ENCODE peak calls at places on chromosomes 16 and 17, in nine cellular contexts. Z, T, S, G, J, F, N, M and X are unnamed samples.

GRCh38 chr17:69723741-69724140 is 309.2 kb downstream of the MAP2K6 start:
- DNase-seq in M (no peak), F (no peak), S (no peak), N (no peak), G (no peak), T (no peak), Z (no peak), J (no peak), X (no peak)

GRCh38 chr17:82400206-82400605 is 17.9 kb upstream of the HEXD start:
- DNase-seq in T (no peak), S (no peak), J (no peak), F (no peak), M (peak), G (no peak), Z (no peak), N (no peak), X (no peak)

GRCh38 chr16:55470533-55471371 is 8.2 kb upstream of the MMP2 start:
- DNase-seq in S (no peak), F (no peak), M (no peak), J (no peak), N (no peak), Z (no peak), T (no peak), G (no peak), X (no peak)

GRCh38 chr17:19876524-19877161 is 8.9 kb upstream of the ULK2 start:
- DNase-seq in M (no peak), T (peak), J (no peak), N (peak), F (peak), Z (peak), S (peak), G (peak), X (peak)

GRCh38 chr17:82370471-82371332 is 863 bp upstream of the UTS2R start:
- DNase-seq in J (no peak), T (no peak), Z (peak), N (no peak), F (no peak), M (no peak), G (no peak), S (no peak), X (peak)

GRCh38 chr17:47275245-47275984 is 21.8 kb downstream of the ITGB3 start:
- DNase-seq in T (peak), F (peak), N (peak), S (peak), M (peak), Z (peak), J (no peak), G (peak), X (peak)

GRCh38 chr16:2095315-2095853 is 40.3 kb downstream of the PKD1 start:
- DNase-seq in N (no peak), J (no peak), F (no peak), T (no peak), Z (no peak), S (no peak), G (no peak), M (peak), X (no peak)

GRCh38 chr16:496097-496886 is 31.2 kb upstream of the CAPN15 start:
- DNase-seq in Z (no peak), N (no peak), S (no peak), F (no peak), J (no peak), G (no peak), M (no peak), T (no peak), X (no peak)

GRCh38 chr17:47987240-47987835 is 16.4 kb downstream of the CDK5RAP3 start:
- DNase-seq in N (peak), Z (no peak), T (no peak), S (no peak), F (no peak), M (no peak), G (peak), J (no peak), X (no peak)

GRCh38 chr17:59331929-59332889 is 754 bp downstream of the YPEL2 start:
- DNase-seq in S (peak), F (peak), M (no peak), Z (peak), G (peak), T (peak), N (peak), J (no peak), X (peak)

GRCh38 chr17:76566988-76567431 is 18.6 kb downstream of the ST6GALNAC2 start:
- DNase-seq in T (no peak), Z (no peak), F (no peak), N (no peak), J (no peak), M (no peak), G (no peak), S (no peak), X (no peak)
- TF ChIP-seq POLR2A in T (no peak), Z (no peak), F (no peak), N (no peak), J (no peak), M (no peak), G (no peak), S (no peak), X (no peak)

GRCh38 chr16:69861276-69862030 is 89.7 kb upstream of the CLEC18A start:
- DNase-seq in G (peak), M (peak), N (peak), F (peak), Z (peak), J (no peak), T (peak), S (peak), X (no peak)
- TF ChIP-seq POLR2A in G (no peak), M (no peak), N (peak), F (no peak), Z (peak), J (no peak), T (no peak), S (no peak), X (no peak)

GRCh38 chr17:44218344-44219125 is 940 bp downstream of the UBTF start:
- DNase-seq in S (peak), J (peak), M (peak), Z (peak), T (peak), G (peak), F (peak), N (peak), X (peak)

GRCh38 chr17:44217738-44218343 is 1.6 kb downstream of the UBTF start:
- DNase-seq in G (no peak), T (no peak), S (no peak), F (no peak), M (no peak), Z (peak), J (no peak), N (no peak), X (peak)

GRCh38 chr17:44220211-44221071 is 966 bp upstream of the UBTF start:
- DNase-seq in J (no peak), G (peak), F (no peak), T (no peak), M (peak), S (no peak), N (peak), Z (peak), X (peak)

GRCh38 chr17:44219636-44220210 is at the start of gene UBTF:
- DNase-seq in J (no peak), S (no peak), N (peak), M (peak), G (peak), F (no peak), T (peak), Z (peak), X (peak)

GRCh38 chr17:44219126-44219635 is 294 bp downstream of the UBTF start:
- DNase-seq in T (peak), M (peak), G (peak), F (no peak), J (no peak), Z (peak), S (no peak), N (peak), X (peak)
- TF ChIP-seq POLR2A in T (no peak), M (peak), G (no peak), F (no peak), J (peak), Z (peak), S (no peak), N (peak), X (peak)

GRCh38 chr17:29760279-29760721 is 137.6 kb upstream of the CORO6 start:
- DNase-seq in T (no peak), S (no peak), G (no peak), M (peak), Z (peak), J (no peak), N (no peak), F (no peak), X (peak)

GRCh38 chr17:29764217-29764616 is 141.5 kb upstream of the CORO6 start:
- DNase-seq in T (no peak), J (no peak), F (no peak), M (no peak), S (no peak), G (no peak), Z (no peak), N (no peak), X (no peak)

GRCh38 chr17:29763273-29763672 is 140.6 kb upstream of the CORO6 start:
- DNase-seq in S (no peak), J (no peak), N (no peak), M (no peak), F (no peak), Z (no peak), T (no peak), G (no peak), X (no peak)

GRCh38 chr17:29758255-29758654 is 135.5 kb upstream of the CORO6 start:
- DNase-seq in J (no peak), F (no peak), G (no peak), S (no peak), N (no peak), T (no peak), Z (no peak), M (no peak), X (no peak)

DNA sequence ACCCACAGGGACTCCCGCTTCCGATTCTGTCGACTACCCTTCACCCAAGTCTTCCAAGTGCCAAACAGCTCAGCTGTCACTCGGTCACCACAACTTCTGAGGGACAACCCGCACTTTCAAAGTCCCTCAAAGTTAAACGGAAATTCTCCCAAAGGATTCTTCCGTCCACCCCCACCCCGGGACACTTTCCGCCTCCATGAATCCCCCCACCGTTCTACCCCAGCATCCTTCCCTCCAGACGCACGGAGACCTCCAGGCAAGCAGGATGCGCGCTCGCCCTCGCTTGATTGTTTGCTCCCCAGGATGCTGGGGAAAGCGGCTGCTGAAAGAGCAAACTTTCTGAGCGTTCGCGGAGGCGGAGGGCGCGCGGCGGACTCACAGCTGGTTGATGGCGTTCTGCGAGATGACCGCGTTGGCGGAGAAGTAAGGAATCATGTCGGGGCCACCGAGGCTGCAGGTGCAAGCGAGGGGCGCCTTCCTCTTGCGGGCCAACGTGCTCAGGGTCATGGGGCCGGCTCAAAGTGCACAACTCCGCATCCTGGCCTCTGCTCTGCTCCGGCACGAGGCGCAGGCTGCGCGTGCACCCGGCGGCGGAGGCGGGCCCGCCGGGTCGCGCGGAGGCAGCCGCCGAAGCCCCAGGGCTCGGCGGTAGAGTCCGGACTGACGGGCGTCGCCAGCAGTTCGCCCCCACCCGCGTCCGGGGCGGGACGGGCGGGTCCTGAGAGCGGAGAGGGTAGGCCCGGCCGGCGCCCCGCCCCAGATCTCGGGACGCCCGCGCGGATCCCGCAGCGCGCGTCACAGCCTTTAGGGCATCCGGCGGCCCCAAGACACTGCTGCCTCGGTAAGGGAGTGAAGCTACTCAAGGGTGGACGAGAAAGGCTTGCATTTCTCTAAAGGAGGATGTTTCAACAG is 138.3 kb upstream of the CORO6 start:
- DNase-seq in S (peak), G (peak), J (peak), N (peak), Z (peak), F (peak), T (peak), M (peak), X (peak)
- TF ChIP-seq POLR2A in S (no peak), G (no peak), J (peak), N (peak), Z (peak), F (peak), T (peak), M (peak), X (peak)

GRCh38 chr16:30874821-30875717 is 18.8 kb downstream of the BCL7C start:
- DNase-seq in F (peak), N (peak), T (peak), J (peak), Z (peak), G (peak), S (peak), M (peak), X (peak)
- TF ChIP-seq POLR2A in F (peak), N (peak), T (no peak), J (peak), Z (peak), G (peak), S (no peak), M (peak), X (peak)

GRCh38 chr17:78859051-78859450 is 18.4 kb upstream of the USP36 start:
- DNase-seq in T (no peak), F (no peak), S (no peak), Z (no peak), N (no peak), M (no peak), G (no peak), J (no peak), X (no peak)

GRCh38 chr17:78864117-78864516 is 23.5 kb upstream of the USP36 start:
- DNase-seq in Z (no peak), J (no peak), M (no peak), G (no peak), N (no peak), S (no peak), T (no peak), F (no peak), X (no peak)

GRCh38 chr17:78865682-78866390 is 25.2 kb upstream of the USP36 start:
- DNase-seq in Z (peak), N (peak), S (peak), T (peak), F (peak), M (peak), J (no peak), G (peak), X (peak)

GRCh38 chr17:78861229-78861628 is 20.6 kb upstream of the USP36 start:
- DNase-seq in S (no peak), F (no peak), Z (no peak), G (no peak), T (no peak), N (no peak), M (no peak), J (no peak), X (no peak)

DNA sequence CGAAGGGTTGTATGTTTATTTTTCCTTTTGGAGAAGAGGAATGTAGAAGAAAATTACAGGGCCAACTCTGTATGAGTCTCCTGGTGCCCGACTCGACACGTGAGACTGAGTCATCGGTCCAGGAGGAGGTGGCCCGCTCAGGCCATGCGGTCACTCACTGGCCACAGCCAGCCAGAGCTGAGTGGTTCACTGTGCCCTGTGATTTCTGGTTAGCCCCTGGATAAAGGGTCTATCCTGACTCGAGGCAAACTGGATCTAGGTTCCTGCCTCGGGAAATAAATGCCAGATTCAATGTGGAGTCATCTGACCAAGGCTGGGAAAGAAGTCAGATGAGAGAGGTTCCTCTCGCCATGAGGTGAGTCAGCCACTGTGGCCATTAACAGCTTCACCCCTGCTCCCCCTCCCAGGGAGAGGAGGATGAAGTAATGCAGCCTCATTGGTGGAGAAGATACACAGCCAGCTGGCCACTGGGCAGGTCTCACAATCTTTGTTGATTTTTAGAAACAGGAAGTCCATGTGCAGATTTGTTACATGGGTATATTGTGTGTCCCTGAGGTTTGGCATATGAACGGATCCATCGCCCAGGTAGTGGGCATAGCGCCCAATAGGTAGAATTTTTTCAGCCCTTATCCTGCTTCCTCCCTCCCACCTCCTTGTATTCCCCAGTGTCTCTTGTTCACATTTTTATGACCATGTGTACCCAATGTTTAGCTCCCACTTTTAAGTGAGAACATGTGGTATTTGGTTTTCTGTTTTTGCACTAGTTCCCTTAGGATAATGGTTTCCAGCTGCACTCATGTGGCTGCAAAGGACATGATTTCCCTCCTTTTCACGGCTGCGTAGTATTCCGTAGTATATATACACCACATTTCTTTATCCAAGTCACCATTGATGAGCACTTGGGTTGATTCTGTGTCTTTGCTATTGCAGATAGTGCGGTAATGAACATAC is 21.7 kb upstream of the USP36 start:
- DNase-seq in Z (peak), G (peak), S (peak), M (peak), T (peak), F (peak), N (peak), J (no peak), X (no peak)
- TF ChIP-seq POLR2A in Z (no peak), G (no peak), S (no peak), M (peak), T (no peak), F (no peak), N (no peak), J (peak), X (no peak)

DNA sequence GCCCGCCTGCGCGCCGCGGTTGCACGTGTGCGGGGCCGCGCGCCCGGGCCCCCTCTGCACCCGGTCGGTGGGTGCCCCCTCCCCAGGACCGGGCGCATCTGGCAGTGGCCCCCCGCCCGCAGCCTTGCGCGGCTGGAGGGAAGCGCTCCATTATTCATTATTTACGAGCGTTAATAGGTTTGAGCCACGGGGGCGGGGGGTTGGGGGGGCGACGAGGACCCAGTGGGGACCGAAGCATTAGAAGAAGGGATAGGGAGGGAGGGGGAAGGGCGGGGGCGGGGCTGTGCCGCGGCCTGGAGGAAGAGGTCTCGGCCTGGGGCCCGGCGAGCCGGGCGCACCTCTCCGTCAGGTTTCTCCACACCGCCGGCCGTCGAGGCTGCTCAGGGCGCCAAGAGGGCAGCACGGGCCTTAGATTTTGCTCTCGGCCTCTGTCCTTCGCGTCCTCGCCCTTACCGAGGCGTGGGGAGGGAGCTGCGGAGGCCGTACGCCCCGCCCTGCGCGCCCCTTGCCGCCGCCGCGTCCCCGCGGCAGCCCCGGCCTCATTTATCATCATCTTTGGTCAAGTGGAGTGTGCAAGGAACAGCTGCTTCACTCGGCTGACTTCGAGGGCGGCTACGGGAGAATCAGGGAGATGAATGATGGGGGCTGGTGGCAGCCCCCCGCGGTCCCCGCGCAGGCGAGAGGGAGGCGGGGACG is 54.2 kb downstream of the SREBF1 start:
- DNase-seq in F (no peak), G (no peak), M (no peak), N (peak), Z (no peak), J (no peak), T (no peak), S (no peak), X (no peak)
- TF ChIP-seq POLR2A in F (no peak), G (no peak), M (no peak), N (no peak), Z (no peak), J (no peak), T (no peak), S (no peak), X (no peak)

GRCh38 chr16:8967437-8967821 is 3.7 kb upstream of the USP7 start:
- DNase-seq in N (no peak), G (no peak), F (no peak), J (no peak), T (no peak), S (no peak), Z (no peak), M (no peak), X (no peak)
- TF ChIP-seq POLR2A in N (no peak), G (no peak), F (no peak), J (no peak), T (no peak), S (no peak), Z (no peak), M (no peak), X (no peak)

GRCh38 chr17:8831234-8831849 is 32.2 kb upstream of the MFSD6L start:
- DNase-seq in J (no peak), T (no peak), Z (no peak), M (no peak), N (no peak), S (no peak), F (no peak), G (no peak), X (no peak)
- TF ChIP-seq POLR2A in J (no peak), T (no peak), Z (no peak), M (no peak), N (no peak), S (no peak), F (no peak), G (no peak), X (no peak)

GRCh38 chr17:980406-981291 is 1.1 kb upstream of the NXN start:
- DNase-seq in J (peak), F (peak), S (peak), Z (peak), G (peak), N (peak), M (peak), T (peak), X (peak)

GRCh38 chr17:981292-981658 is 1.7 kb upstream of the NXN start:
- DNase-seq in Z (no peak), M (no peak), J (no peak), N (no peak), F (no peak), T (no peak), S (no peak), G (no peak), X (no peak)

GRCh38 chr17:978110-979093 is 1.2 kb downstream of the NXN start:
- DNase-seq in J (no peak), Z (no peak), S (no peak), T (no peak), M (peak), F (no peak), N (peak), G (peak), X (peak)

GRCh38 chr17:979211-979538 is 401 bp downstream of the NXN start:
- DNase-seq in G (peak), T (no peak), F (no peak), J (no peak), M (no peak), N (no peak), Z (no peak), S (no peak), X (no peak)

GRCh38 chr17:979539-980405 is at the start of gene NXN:
- DNase-seq in F (peak), Z (peak), J (peak), M (peak), G (peak), T (peak), S (peak), N (peak), X (peak)
- TF ChIP-seq POLR2A in F (no peak), Z (peak), J (peak), M (no peak), G (peak), T (no peak), S (no peak), N (peak), X (no peak)